ENCODE peak calls at places on chromosomes 6 and 20, in nine cellular contexts. U, O, C, F, A, L, N, W and Z are unnamed samples.
A peak's percentile ranks its signal among the peaks of the same experiment; 100 is the strongest.

GRCh38 chr6:108115598-108116058 is 41.1 kb upstream of the OSTM1 start:
- ATAC-seq in A (peak; percentile 72), N (peak; percentile 19), O (no peak), W (peak; percentile 30), F (no peak), L (peak; percentile 24), C (peak; percentile 36), U (no peak), Z (no peak)

GRCh38 chr6:133756046-133756445 is 132.9 kb upstream of the TCF21 start:
- ATAC-seq in O (no peak), U (peak; percentile 80), W (no peak), N (peak; percentile 85), C (peak; percentile 78), A (no peak), L (peak; percentile 74), F (peak; percentile 77), Z (no peak)

GRCh38 chr6:111503194-111503593 is 20.2 kb upstream of the REV3L start:
- ATAC-seq in O (no peak), U (no peak), F (no peak), W (no peak), A (no peak), C (no peak), N (no peak), L (no peak), Z (no peak)

GRCh38 chr6:135774006-135774405 is 77.5 kb upstream of the PDE7B start:
- ATAC-seq in N (no peak), O (no peak), F (no peak), L (no peak), A (no peak), U (no peak), C (no peak), W (no peak), Z (no peak)

GRCh38 chr6:41700577-41701347 is 34.6 kb downstream of the TFEB start:
- ATAC-seq in F (peak; percentile 35), L (peak; percentile 37), W (peak; percentile 12), N (peak; percentile 29), U (peak; percentile 11), C (peak; percentile 79), A (no peak), O (no peak), Z (no peak)

GRCh38 chr6:112398686-112399085 is 51.6 kb downstream of the RFPL4B start:
- ATAC-seq in O (no peak), L (no peak), F (no peak), N (no peak), A (no peak), W (no peak), U (no peak), C (no peak), Z (no peak)

GRCh38 chr6:22153384-22154158 is 143.3 kb downstream of the PRL start:
- ATAC-seq in U (no peak), L (no peak), A (no peak), C (no peak), O (no peak), W (no peak), F (no peak), N (no peak), Z (no peak)

GRCh38 chr6:72534236-72534635 is 87.6 kb upstream of the KCNQ5 start:
- ATAC-seq in C (no peak), F (no peak), O (no peak), L (no peak), U (no peak), N (no peak), A (no peak), W (no peak), Z (no peak)

GRCh38 chr6:88575536-88575935 is 387.9 kb downstream of the RNGTT start:
- ATAC-seq in C (no peak), N (no peak), W (no peak), A (no peak), U (no peak), F (no peak), L (no peak), O (no peak), Z (no peak)

GRCh38 chr6:160071805-160072687 is 49.6 kb upstream of the SLC22A1 start:
- ATAC-seq in O (no peak), N (peak; percentile 26), L (no peak), W (no peak), C (no peak), F (no peak), A (peak; percentile 29), U (peak; percentile 14), Z (no peak)

GRCh38 chr20:53938739-53939138 is 131.7 kb downstream of the BCAS1 start:
- ATAC-seq in W (no peak), C (no peak), F (no peak), O (no peak), U (no peak), L (no peak), N (no peak), A (no peak), Z (no peak)

GRCh38 chr6:82298012-82298411 is 50.5 kb upstream of the IBTK start:
- ATAC-seq in N (no peak), W (peak; percentile 72), U (no peak), F (no peak), O (no peak), L (no peak), A (no peak), C (no peak), Z (no peak)

GRCh38 chr20:42484335-42484734 is 705.4 kb downstream of the PTPRT start:
- ATAC-seq in N (peak; percentile 98), U (peak; percentile 96), C (peak; percentile 97), F (peak; percentile 96), L (peak; percentile 97), O (no peak), A (peak; percentile 69), W (no peak), Z (peak; percentile 91)

GRCh38 chr6:31927242-31927867 is at the start of gene C2:
- ATAC-seq in L (peak; percentile 47), N (peak; percentile 25), U (no peak), F (peak; percentile 24), O (no peak), W (no peak), A (peak; percentile 74), C (no peak), Z (no peak)

GRCh38 chr6:82178759-82179112 is 68.8 kb downstream of the IBTK start:
- ATAC-seq in U (no peak), O (no peak), F (no peak), W (no peak), C (no peak), A (no peak), N (no peak), L (no peak), Z (no peak)

GRCh38 chr20:37584238-37584807 is 56.6 kb upstream of the BLCAP start:
- ATAC-seq in N (no peak), U (no peak), C (no peak), W (no peak), L (no peak), F (no peak), O (no peak), A (no peak), Z (no peak)

GRCh38 chr6:100311707-100312266 is 152.9 kb downstream of the SIM1 start:
- ATAC-seq in O (no peak), F (no peak), U (no peak), L (no peak), W (no peak), A (no peak), N (no peak), C (no peak), Z (no peak)

GRCh38 chr20:45934046-45934586 is 367 bp upstream of the PCIF1 start:
- ATAC-seq in U (peak; percentile 42), C (peak; percentile 63), A (peak; percentile 27), L (peak; percentile 46), N (peak; percentile 47), O (peak; percentile 0), W (peak; percentile 16), F (peak; percentile 54), Z (peak; percentile 27)

GRCh38 chr6:136549359-136550044 is 720 bp downstream of the MAP7 start:
- ATAC-seq in F (peak; percentile 21), O (no peak), W (no peak), N (peak; percentile 10), L (peak; percentile 14), A (peak; percentile 9), C (peak; percentile 30), U (no peak), Z (peak; percentile 5)

GRCh38 chr6:53483423-53484353 is 61.2 kb downstream of the GCLC start:
- ATAC-seq in O (no peak), A (peak; percentile 45), F (peak; percentile 84), U (peak; percentile 92), L (peak; percentile 82), C (peak; percentile 91), N (peak; percentile 89), W (no peak), Z (peak; percentile 16)

GRCh38 chr20:48098866-48099265 is 313.6 kb upstream of the SULF2 start:
- ATAC-seq in L (peak; percentile 18), F (no peak), N (no peak), U (no peak), C (peak; percentile 32), O (no peak), A (no peak), W (no peak), Z (no peak)

GRCh38 chr6:28906674-28907073 is 17.1 kb downstream of the TRIM27 start:
- ATAC-seq in W (no peak), U (no peak), L (no peak), O (no peak), F (no peak), N (no peak), A (peak; percentile 39), C (peak; percentile 28), Z (no peak)

GRCh38 chr20:12305555-12305954 is 387.9 kb downstream of the BTBD3 start:
- ATAC-seq in A (no peak), C (no peak), U (peak; percentile 59), W (no peak), F (peak; percentile 59), O (no peak), L (peak; percentile 33), N (peak; percentile 73), Z (no peak)